ENCODE peak calls at places on chromosomes 7 and 10, in ten cellular contexts. J is suprapubic skin, S is gastrocnemius medialis, K is lower leg skin, Z is IMR-90, L is body of pancreas, V is stomach, T is adrenal gland, Q is spleen, B is esophagus squamous epithelium. R is an unnamed sample.

GRCh38 chr7:17991866-17992648 is 35.6 kb downstream of the PRPS1L1 start:
- DNase-seq in K (no peak), Q (no peak), V (no peak), S (no peak), T (peak; percentile 33), Z (no peak), L (peak; percentile 15), J (no peak), B (no peak), R (no peak)

GRCh38 chr10:5423774-5424173 is 11.4 kb downstream of the NET1 start:
- DNase-seq in Z (no peak), V (no peak), T (no peak), K (no peak), L (no peak), S (no peak), Q (no peak), J (no peak), B (no peak), R (no peak)

GRCh38 chr10:8060010-8060703 is 5.7 kb downstream of the GATA3 start:
- DNase-seq in Q (no peak), J (no peak), L (no peak), B (no peak), S (no peak), V (no peak), Z (peak; percentile 25), K (no peak), T (no peak), R (no peak)

GRCh38 chr10:72736176-72736795 is 44.3 kb downstream of the MCU start:
- DNase-seq in Z (peak; percentile 49), Q (no peak), J (no peak), L (no peak), T (no peak), S (no peak), K (no peak), B (no peak), V (no peak), R (no peak)

GRCh38 chr7:132418840-132419239 is 157.4 kb downstream of the PLXNA4 start:
- DNase-seq in T (no peak), B (no peak), Z (no peak), Q (no peak), L (no peak), K (no peak), J (no peak), S (no peak), V (no peak), R (no peak)

GRCh38 chr10:49083256-49083655 is 32.1 kb downstream of the VSTM4 start:
- DNase-seq in B (no peak), T (peak; percentile 53), L (no peak), S (no peak), Z (no peak), V (no peak), Q (no peak), K (no peak), J (no peak), R (no peak)

GRCh38 chr7:132002343-132002968 is 446.0 kb upstream of the PODXL start:
- DNase-seq in B (no peak), L (no peak), V (no peak), Q (no peak), T (no peak), J (no peak), K (no peak), Z (no peak), S (no peak), R (peak; percentile 20)

GRCh38 chr7:146090023-146090645 is 26.5 kb upstream of the CNTNAP2 start:
- DNase-seq in L (no peak), S (no peak), J (no peak), Z (no peak), B (no peak), T (no peak), K (no peak), Q (no peak), V (no peak), R (no peak)

DNA sequence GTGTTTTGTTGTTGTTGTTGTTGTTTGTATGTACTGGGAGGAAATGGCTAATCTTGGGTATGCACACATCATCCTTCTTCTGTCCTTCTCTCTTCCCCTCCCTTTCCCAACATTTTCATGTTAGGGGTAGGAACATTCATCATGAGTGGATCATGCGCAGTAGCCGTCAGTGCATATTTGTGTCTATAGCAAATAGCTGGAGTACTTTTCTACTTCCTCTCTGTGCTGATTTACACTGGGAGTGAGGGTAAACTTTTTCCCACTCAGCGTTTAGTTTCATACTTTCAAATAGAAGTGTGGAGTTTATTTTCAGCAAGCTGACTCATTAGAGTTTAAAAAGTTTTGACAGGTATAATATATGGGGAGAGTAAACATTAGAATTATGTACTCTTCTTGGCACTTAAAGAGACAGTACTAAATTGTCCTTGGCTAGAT is 80.5 kb upstream of the PRKG1 start:
- DNase-seq in B (no peak), Q (no peak), K (no peak), T (no peak), V (no peak), J (no peak), L (peak; percentile 43), Z (peak; percentile 89), S (no peak), R (no peak)
- H3K4me3 ChIP-seq in B (peak overlapping the region; percentile 61), Q (peak overlapping the region; percentile 11), K (no peak overlapping the region), T (no peak overlapping the region), V (peak overlapping the region; percentile 27), J (peak overlapping the region; percentile 62), L (no peak overlapping the region), Z (peak overlapping the region; percentile 82), S (peak overlapping the region; percentile 97), R (peak overlapping the region; percentile 63)

GRCh38 chr10:77637986-77638765 is 568 bp upstream of the KCNMA1 start:
- DNase-seq in B (no peak), Z (peak; percentile 53), V (no peak), S (peak; percentile 50), Q (peak; percentile 82), K (no peak), J (no peak), L (peak; percentile 51), T (no peak), R (no peak)

GRCh38 chr10:77637474-77637985 is at the start of gene KCNMA1:
- DNase-seq in V (no peak), Z (no peak), L (peak; percentile 27), K (no peak), T (no peak), Q (peak; percentile 83), J (no peak), S (peak; percentile 29), B (no peak), R (no peak)

GRCh38 chr10:77636286-77636966 is 1.2 kb downstream of the KCNMA1 start:
- DNase-seq in J (no peak), Q (no peak), T (no peak), V (no peak), L (no peak), B (no peak), K (no peak), S (no peak), Z (no peak), R (no peak)

GRCh38 chr10:77635402-77636227 is 2.0 kb downstream of the KCNMA1 start:
- DNase-seq in B (no peak), V (no peak), Z (no peak), T (no peak), Q (no peak), J (no peak), S (no peak), K (no peak), L (no peak), R (no peak)

DNA sequence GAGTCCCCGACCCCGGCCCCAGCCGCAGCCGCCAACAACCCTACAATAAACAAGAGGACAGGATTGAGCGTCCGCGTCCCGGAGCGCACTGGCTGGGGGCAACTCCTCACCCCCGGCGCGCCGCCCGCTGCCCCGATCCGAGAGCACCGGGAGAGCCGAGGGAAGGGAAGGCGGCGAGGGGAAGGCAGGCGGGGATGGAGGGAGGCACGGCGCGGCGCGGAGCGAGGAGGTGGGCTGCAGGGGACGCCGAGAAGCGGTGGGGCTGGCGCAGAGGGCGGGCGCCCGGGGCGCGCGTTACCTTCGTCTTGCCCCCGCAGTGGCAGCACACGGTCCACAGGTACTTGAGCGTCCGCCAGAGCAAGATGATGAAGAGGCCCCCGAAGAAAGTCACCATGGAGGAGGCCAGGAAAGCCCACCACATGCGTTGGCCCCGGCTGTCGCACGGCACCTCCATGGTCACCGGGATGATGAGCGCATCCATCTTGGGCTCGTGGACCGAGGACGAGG is 588 bp downstream of the KCNMA1 start:
- DNase-seq in B (no peak), K (no peak), V (no peak), Q (peak; percentile 80), L (no peak), J (no peak), T (no peak), S (no peak), Z (no peak), R (no peak)
- TF ChIP-seq POLR2A in B (no peak), K (no peak), V (no peak), Q (no peak), L (no peak), J (no peak), T (no peak), S (no peak), Z (no peak), R (no peak)

GRCh38 chr10:58436071-58436470 is 50.9 kb downstream of the TFAM start:
- DNase-seq in Z (no peak), S (no peak), T (no peak), V (no peak), Q (no peak), B (no peak), J (no peak), K (no peak), L (no peak), R (no peak)

GRCh38 chr10:58431903-58432302 is 46.7 kb downstream of the TFAM start:
- DNase-seq in K (no peak), Q (no peak), J (no peak), L (no peak), T (no peak), Z (peak; percentile 43), V (no peak), B (no peak), S (no peak), R (no peak)

GRCh38 chr10:58438340-58438739 is 53.1 kb downstream of the TFAM start:
- DNase-seq in Z (peak; percentile 73), B (no peak), J (no peak), K (no peak), V (no peak), T (no peak), L (no peak), S (no peak), Q (no peak), R (no peak)

GRCh38 chr10:58438986-58439385 is 53.8 kb downstream of the TFAM start:
- DNase-seq in L (no peak), V (no peak), T (no peak), J (no peak), Q (no peak), S (no peak), B (no peak), K (no peak), Z (no peak), R (no peak)

DNA sequence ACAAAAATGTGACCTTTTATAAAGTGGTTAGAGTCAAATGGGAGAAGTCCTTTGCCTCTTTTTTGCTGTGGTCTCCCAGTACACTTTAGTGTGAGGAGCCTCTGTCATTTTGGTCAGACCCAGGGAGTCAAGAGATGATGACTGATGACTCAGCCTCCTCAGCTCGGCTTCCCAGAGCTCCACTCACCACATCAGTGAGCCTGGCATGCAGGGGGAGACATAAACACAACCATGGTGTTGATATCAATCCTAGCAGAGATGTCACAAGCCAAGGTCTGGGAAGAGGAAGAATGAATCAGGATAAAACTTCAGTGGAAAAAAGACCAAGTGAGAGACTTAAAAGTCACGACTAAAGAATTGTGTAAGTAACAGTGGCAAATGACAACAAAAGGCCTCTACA is 50.1 kb downstream of the TFAM start:
- DNase-seq in J (no peak), Z (peak; percentile 99), S (no peak), L (no peak), B (no peak), T (no peak), Q (no peak), V (no peak), K (peak; percentile 71), R (no peak)
- TF ChIP-seq CTCF in J (no peak), Z (peak; percentile 9), S (no peak), L (no peak), B (no peak), T (no peak), Q (no peak), V (no peak), K (no peak), R (no peak)

GRCh38 chr10:2891073-2891769 is 176.1 kb upstream of the PFKP start:
- DNase-seq in Z (no peak), Q (no peak), J (no peak), V (no peak), K (no peak), B (no peak), S (no peak), T (no peak), L (no peak), R (no peak)
- H3K4me3 ChIP-seq in Z (no peak overlapping the region), Q (no peak overlapping the region), J (no peak overlapping the region), V (no peak overlapping the region), K (no peak overlapping the region), B (no peak overlapping the region), S (no peak overlapping the region), T (no peak overlapping the region), L (no peak overlapping the region), R (no peak overlapping the region)

R was measured in vagina.